ENCODE peak calls at places on chromosomes 4 and X, in five cellular contexts. One of them, this sample, is unnamed.

GRCh38 chrX:10239611-10240064 is 82.9 kb downstream of the CLCN4 start:
- DNase-seq in neural progenitor cell: no peak
- DNase-seq in AG08395: peak; percentile 25
- DNase-seq in nephron progenitor cell: no peak
- DNase-seq in aorta: peak; percentile 52
- DNase-seq in this sample: peak; percentile 13

GRCh38 chrX:74505437-74505836 is 84.1 kb downstream of the SLC16A2 start:
- DNase-seq in neural progenitor cell: peak; percentile 9
- DNase-seq in AG08395: no peak
- DNase-seq in nephron progenitor cell: peak; percentile 19
- DNase-seq in aorta: no peak
- DNase-seq in this sample: no peak

GRCh38 chr4:56330691-56331090 is 56.6 kb downstream of the AASDH start:
- DNase-seq in neural progenitor cell: peak; percentile 66
- DNase-seq in AG08395: no peak
- DNase-seq in nephron progenitor cell: no peak
- DNase-seq in aorta: no peak
- DNase-seq in this sample: no peak

GRCh38 chr4:152864361-152864760 is 71.8 kb upstream of the FHDC1 start:
- DNase-seq in neural progenitor cell: no peak
- DNase-seq in AG08395: no peak
- DNase-seq in nephron progenitor cell: no peak
- DNase-seq in aorta: no peak
- DNase-seq in this sample: no peak

GRCh38 chr4:13701937-13702446 is 74.5 kb upstream of the BOD1L1 start:
- DNase-seq in neural progenitor cell: no peak
- DNase-seq in AG08395: peak; percentile 29
- DNase-seq in nephron progenitor cell: no peak
- DNase-seq in aorta: no peak
- DNase-seq in this sample: peak; percentile 47

GRCh38 chrX:120087289-120088017 is 10.0 kb upstream of the RHOXF2B start:
- DNase-seq in neural progenitor cell: no peak
- DNase-seq in AG08395: no peak
- DNase-seq in nephron progenitor cell: no peak
- DNase-seq in aorta: no peak
- DNase-seq in this sample: no peak

GRCh38 chr4:8695237-8696219 is 103.0 kb downstream of the CPZ start:
- DNase-seq in neural progenitor cell: no peak
- DNase-seq in AG08395: no peak
- DNase-seq in nephron progenitor cell: no peak
- DNase-seq in aorta: no peak
- DNase-seq in this sample: no peak

GRCh38 chrX:40127052-40127451 is 29.3 kb upstream of the BCOR start:
- DNase-seq in neural progenitor cell: no peak
- DNase-seq in AG08395: no peak
- DNase-seq in nephron progenitor cell: no peak
- DNase-seq in aorta: no peak
- DNase-seq in this sample: no peak

GRCh38 chrX:1524874-1525582 is 12.0 kb downstream of the P2RY8 start:
- DNase-seq in neural progenitor cell: no peak
- DNase-seq in AG08395: no peak
- DNase-seq in nephron progenitor cell: no peak
- DNase-seq in aorta: no peak
- DNase-seq in this sample: no peak

GRCh38 chr4:109301691-109302365 is 630 bp downstream of the COL25A1 start:
- DNase-seq in neural progenitor cell: peak; percentile 4
- DNase-seq in AG08395: no peak
- DNase-seq in nephron progenitor cell: peak; percentile 21
- DNase-seq in aorta: no peak
- DNase-seq in this sample: no peak

GRCh38 chr4:125642645-125643044 is 327.9 kb downstream of the FAT4 start:
- DNase-seq in neural progenitor cell: peak; percentile 9
- DNase-seq in AG08395: no peak
- DNase-seq in nephron progenitor cell: no peak
- DNase-seq in aorta: no peak
- DNase-seq in this sample: no peak

GRCh38 chr4:1206299-1207156 is 34.1 kb upstream of the SPON2 start:
- DNase-seq in neural progenitor cell: no peak
- DNase-seq in AG08395: no peak
- DNase-seq in nephron progenitor cell: no peak
- DNase-seq in aorta: peak; percentile 38
- DNase-seq in this sample: no peak

GRCh38 chrX:64218023-64218422 is 12.4 kb downstream of the ASB12 start:
- DNase-seq in neural progenitor cell: no peak
- DNase-seq in AG08395: no peak
- DNase-seq in nephron progenitor cell: no peak
- DNase-seq in aorta: no peak
- DNase-seq in this sample: no peak

GRCh38 chr4:138182838-138183426 is 59.2 kb downstream of the SLC7A11 start:
- DNase-seq in neural progenitor cell: peak; percentile 52
- DNase-seq in AG08395: peak; percentile 54
- DNase-seq in nephron progenitor cell: peak; percentile 7
- DNase-seq in aorta: no peak
- DNase-seq in this sample: peak; percentile 24

GRCh38 chr4:2288051-2288541 is 26.2 kb upstream of the MXD4 start:
- DNase-seq in neural progenitor cell: no peak
- DNase-seq in AG08395: no peak
- DNase-seq in nephron progenitor cell: no peak
- DNase-seq in aorta: peak; percentile 43
- DNase-seq in this sample: no peak

GRCh38 chrX:3176439-3176820 is 135.2 kb downstream of the ARSF start:
- DNase-seq in neural progenitor cell: peak; percentile 55
- DNase-seq in AG08395: peak; percentile 47
- DNase-seq in nephron progenitor cell: no peak
- DNase-seq in aorta: no peak
- DNase-seq in this sample: no peak

GRCh38 chr4:123340381-123340701 is 56.3 kb upstream of the SPRY1 start:
- DNase-seq in neural progenitor cell: no peak
- DNase-seq in AG08395: peak; percentile 83
- DNase-seq in nephron progenitor cell: no peak
- DNase-seq in aorta: no peak
- DNase-seq in this sample: peak; percentile 8

GRCh38 chrX:71935542-71935941 is 24.9 kb downstream of the NHSL2 start:
- DNase-seq in neural progenitor cell: peak; percentile 77
- DNase-seq in AG08395: no peak
- DNase-seq in nephron progenitor cell: no peak
- DNase-seq in aorta: no peak
- DNase-seq in this sample: no peak

GRCh38 chr4:15375707-15376106 is 52.1 kb upstream of the C1QTNF7 start:
- DNase-seq in neural progenitor cell: no peak
- DNase-seq in AG08395: no peak
- DNase-seq in nephron progenitor cell: no peak
- DNase-seq in aorta: no peak
- DNase-seq in this sample: no peak

GRCh38 chr4:8188085-8188484 is 11.0 kb upstream of the SH3TC1 start:
- DNase-seq in neural progenitor cell: no peak
- DNase-seq in AG08395: peak; percentile 59
- DNase-seq in nephron progenitor cell: no peak
- DNase-seq in aorta: no peak
- DNase-seq in this sample: peak; percentile 32

GRCh38 chr4:180932365-180933001 is 1310.7 kb upstream of the TENM3 start:
- DNase-seq in neural progenitor cell: no peak
- DNase-seq in AG08395: no peak
- DNase-seq in nephron progenitor cell: no peak
- DNase-seq in aorta: no peak
- DNase-seq in this sample: no peak

GRCh38 chrX:14533867-14534266 is 4.5 kb downstream of the GLRA2 start:
- DNase-seq in neural progenitor cell: no peak
- DNase-seq in AG08395: no peak
- DNase-seq in nephron progenitor cell: no peak
- DNase-seq in aorta: no peak
- DNase-seq in this sample: no peak

GRCh38 chr4:88429401-88429800 is 27.5 kb upstream of the HERC5 start:
- DNase-seq in neural progenitor cell: no peak
- DNase-seq in AG08395: no peak
- DNase-seq in nephron progenitor cell: no peak
- DNase-seq in aorta: no peak
- DNase-seq in this sample: no peak

GRCh38 chrX:39613997-39614679 is 483.6 kb downstream of the BCOR start:
- DNase-seq in neural progenitor cell: peak; percentile 66
- DNase-seq in AG08395: no peak
- DNase-seq in nephron progenitor cell: no peak
- DNase-seq in aorta: no peak
- DNase-seq in this sample: peak; percentile 4

GRCh38 chr4:101191302-101192098 is 155.8 kb downstream of the PPP3CA start:
- DNase-seq in neural progenitor cell: peak; percentile 56
- DNase-seq in AG08395: peak; percentile 73
- DNase-seq in nephron progenitor cell: no peak
- DNase-seq in aorta: peak; percentile 80
- DNase-seq in this sample: no peak

GRCh38 chrX:72634321-72634720 is 61.7 kb upstream of the HDAC8 start:
- DNase-seq in neural progenitor cell: no peak
- DNase-seq in AG08395: no peak
- DNase-seq in nephron progenitor cell: no peak
- DNase-seq in aorta: no peak
- DNase-seq in this sample: no peak

GRCh38 chr4:143668930-143669553 is 31.4 kb downstream of the FREM3 start:
- DNase-seq in neural progenitor cell: no peak
- DNase-seq in AG08395: no peak
- DNase-seq in nephron progenitor cell: no peak
- DNase-seq in aorta: no peak
- DNase-seq in this sample: no peak

GRCh38 chr4:11263208-11263607 is 165.5 kb downstream of the HS3ST1 start:
- DNase-seq in neural progenitor cell: no peak
- DNase-seq in AG08395: no peak
- DNase-seq in nephron progenitor cell: no peak
- DNase-seq in aorta: no peak
- DNase-seq in this sample: no peak

This sample was measured in Calu3.